ENCODE peak calls at places on chromosomes 4 and X, in four cellular contexts. One of them, this sample, is unnamed.

GRCh38 chr4:128663325-128663724 is 146.2 kb upstream of the JADE1 start:
- DNase-seq in lung: no peak
- DNase-seq in iris pigment epithelial cell: no peak
- DNase-seq in adrenal gland: no peak
- DNase-seq in this sample: no peak

GRCh38 chr4:6909970-6910339 is 329 bp downstream of the TBC1D14 start:
- DNase-seq in lung: no peak
- DNase-seq in iris pigment epithelial cell: no peak
- DNase-seq in adrenal gland: no peak
- DNase-seq in this sample: no peak

GRCh38 chr4:10084651-10085320 is 31.8 kb downstream of the WDR1 start:
- DNase-seq in iris pigment epithelial cell: no peak
- DNase-seq in adrenal gland: peak; percentile 2
- DNase-seq in lung: no peak
- DNase-seq in this sample: no peak

GRCh38 chr4:78356251-78356650 is 195.3 kb upstream of the ANXA3 start:
- DNase-seq in iris pigment epithelial cell: no peak
- DNase-seq in adrenal gland: no peak
- DNase-seq in lung: no peak
- DNase-seq in this sample: no peak

GRCh38 chr4:92334716-92335350 is 31.1 kb downstream of the GRID2 start:
- DNase-seq in iris pigment epithelial cell: peak; percentile 4
- DNase-seq in lung: no peak
- DNase-seq in adrenal gland: no peak
- DNase-seq in this sample: no peak

GRCh38 chr4:26300314-26301307 is 20.2 kb upstream of the RBPJ start:
- DNase-seq in iris pigment epithelial cell: peak; percentile 63
- DNase-seq in lung: no peak
- DNase-seq in adrenal gland: no peak
- DNase-seq in this sample: no peak

GRCh38 chr4:110869862-110870577 is 247.1 kb upstream of the PITX2 start:
- DNase-seq in lung: no peak
- DNase-seq in iris pigment epithelial cell: peak; percentile 53
- DNase-seq in adrenal gland: no peak
- DNase-seq in this sample: no peak

GRCh38 chrX:24260827-24261550 is 52.9 kb downstream of the SUPT20HL2 start:
- DNase-seq in adrenal gland: peak; percentile 53
- DNase-seq in lung: no peak
- DNase-seq in iris pigment epithelial cell: peak; percentile 72
- DNase-seq in this sample: no peak

GRCh38 chr4:108113229-108113628 is 55.5 kb downstream of the LEF1 start:
- DNase-seq in adrenal gland: peak; percentile 52
- DNase-seq in lung: no peak
- DNase-seq in iris pigment epithelial cell: no peak
- DNase-seq in this sample: no peak

GRCh38 chrX:69362889-69363288 is 141.2 kb upstream of the NALF2 start:
- DNase-seq in lung: no peak
- DNase-seq in adrenal gland: no peak
- DNase-seq in iris pigment epithelial cell: no peak
- DNase-seq in this sample: peak; percentile 49

GRCh38 chrX:7330971-7331746 is 183.2 kb upstream of the PUDP start:
- DNase-seq in adrenal gland: peak; percentile 7
- DNase-seq in iris pigment epithelial cell: peak; percentile 57
- DNase-seq in lung: no peak
- DNase-seq in this sample: peak; percentile 89

GRCh38 chr4:145805490-145805889 is 125.5 kb downstream of the C4orf51 start:
- DNase-seq in lung: no peak
- DNase-seq in iris pigment epithelial cell: peak; percentile 98
- DNase-seq in adrenal gland: no peak
- DNase-seq in this sample: peak; percentile 17

GRCh38 chr4:78565971-78566372 is 14.4 kb downstream of the ANXA3 start:
- DNase-seq in iris pigment epithelial cell: peak; percentile 81
- DNase-seq in adrenal gland: no peak
- DNase-seq in lung: no peak
- DNase-seq in this sample: no peak

GRCh38 chrX:133307637-133308485 is 89.7 kb upstream of the TFDP3 start:
- DNase-seq in lung: no peak
- DNase-seq in adrenal gland: no peak
- DNase-seq in iris pigment epithelial cell: no peak
- DNase-seq in this sample: no peak

GRCh38 chr4:154928640-154929257 is 147.7 kb downstream of the RBM46 start:
- DNase-seq in lung: no peak
- DNase-seq in iris pigment epithelial cell: peak; percentile 65
- DNase-seq in adrenal gland: no peak
- DNase-seq in this sample: no peak

GRCh38 chr4:21554036-21554435 is 394.5 kb downstream of the KCNIP4 start:
- DNase-seq in lung: no peak
- DNase-seq in adrenal gland: no peak
- DNase-seq in iris pigment epithelial cell: no peak
- DNase-seq in this sample: no peak

GRCh38 chrX:9728271-9728670 is 37.4 kb downstream of the GPR143 start:
- DNase-seq in iris pigment epithelial cell: no peak
- DNase-seq in adrenal gland: no peak
- DNase-seq in lung: no peak
- DNase-seq in this sample: no peak

GRCh38 chr4:15836362-15836761 is 58.2 kb downstream of the CD38 start:
- DNase-seq in lung: no peak
- DNase-seq in iris pigment epithelial cell: no peak
- DNase-seq in adrenal gland: no peak
- DNase-seq in this sample: no peak

GRCh38 chrX:37349131-37350033 is at the start of gene PRRG1:
- DNase-seq in adrenal gland: peak; percentile 82
- DNase-seq in iris pigment epithelial cell: peak; percentile 86
- DNase-seq in lung: peak; percentile 70
- DNase-seq in this sample: no peak

GRCh38 chrX:23844502-23845138 is 61.6 kb downstream of the SAT1 start:
- DNase-seq in adrenal gland: no peak
- DNase-seq in iris pigment epithelial cell: peak; percentile 50
- DNase-seq in lung: no peak
- DNase-seq in this sample: no peak

GRCh38 chr4:85398276-85398675 is 76.7 kb upstream of the ARHGAP24 start:
- DNase-seq in iris pigment epithelial cell: peak; percentile 73
- DNase-seq in adrenal gland: no peak
- DNase-seq in lung: no peak
- DNase-seq in this sample: no peak

This sample was measured in AG04449.